ENCODE peak calls at places on chromosome 2, in five cellular contexts. C, B, N, U and T are unnamed samples.

GRCh38 chr2:104844813-104845551 is 8.9 kb upstream of the POU3F3 start:
- DNase-seq in C (peak; percentile 86), B (no peak), N (peak; percentile 57), U (no peak), T (no peak)

GRCh38 chr2:54262015-54262765 is 6.2 kb upstream of the TSPYL6 start:
- DNase-seq in C (no peak), B (peak; percentile 25), N (peak; percentile 11), U (no peak), T (no peak)

GRCh38 chr2:100376836-100377235 is 40.6 kb downstream of the CHST10 start:
- DNase-seq in C (no peak), B (no peak), N (no peak), U (no peak), T (no peak)

GRCh38 chr2:111049792-111050640 is 70.7 kb upstream of the BCL2L11 start:
- DNase-seq in C (no peak), B (no peak), N (peak; percentile 15), U (peak; percentile 57), T (no peak)

GRCh38 chr2:175166216-175166824 is 1.7 kb downstream of the ATF2 start:
- DNase-seq in C (no peak), B (peak; percentile 13), N (no peak), U (no peak), T (no peak)

GRCh38 chr2:217494572-217494971 is 508.2 kb downstream of the TNS1 start:
- DNase-seq in C (no peak), B (no peak), N (no peak), U (no peak), T (no peak)

GRCh38 chr2:190497428-190497827 is 37.1 kb downstream of the NEMP2 start:
- DNase-seq in C (peak; percentile 35), B (no peak), N (no peak), U (no peak), T (no peak)

GRCh38 chr2:235545369-235546150 is 51.7 kb downstream of the AGAP1 start:
- DNase-seq in C (no peak), B (no peak), N (no peak), U (no peak), T (no peak)

GRCh38 chr2:109373791-109374547 is 239.8 kb downstream of the SEPTIN10 start:
- DNase-seq in C (no peak), B (no peak), N (no peak), U (peak; percentile 13), T (no peak)

DNA sequence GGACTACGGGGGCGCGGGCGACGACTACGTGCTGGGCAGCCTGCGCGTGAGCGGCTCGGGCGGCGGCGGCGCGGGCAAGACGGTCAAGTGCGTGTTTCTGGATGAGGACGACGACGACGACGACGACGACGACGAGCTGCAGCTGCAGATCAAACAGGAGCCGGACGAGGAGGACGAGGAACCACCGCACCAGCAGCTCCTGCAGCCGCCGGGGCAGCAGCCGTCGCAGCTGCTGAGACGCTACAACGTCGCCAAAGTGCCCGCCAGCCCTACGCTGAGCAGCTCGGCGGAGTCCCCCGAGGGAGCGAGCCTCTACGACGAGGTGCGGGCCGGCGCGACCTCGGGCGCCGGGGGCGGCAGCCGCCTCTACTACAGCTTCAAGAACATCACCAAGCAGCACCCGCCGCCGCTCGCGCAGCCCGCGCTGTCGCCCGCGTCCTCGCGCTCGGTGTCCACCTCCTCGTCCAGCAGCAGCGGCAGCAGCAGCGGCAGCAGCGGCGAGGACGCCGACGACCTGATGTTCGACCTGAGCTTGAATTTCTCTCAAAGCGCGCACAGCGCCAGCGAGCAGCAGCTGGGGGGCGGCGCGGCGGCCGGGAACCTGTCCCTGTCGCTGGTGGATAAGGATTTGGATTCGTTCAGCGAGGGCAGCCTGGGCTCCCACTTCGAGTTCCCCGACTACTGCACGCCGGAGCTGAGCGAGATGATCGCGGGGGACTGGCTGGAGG is 1.3 kb downstream of the SOX11 start:
- DNase-seq in C (peak; percentile 36), B (no peak), N (peak; percentile 68), U (no peak), T (no peak)
- H3K4me3 ChIP-seq in C (peak overlapping the region; percentile 97), B (no peak overlapping the region), N (peak overlapping the region; percentile 91), U (no peak overlapping the region), T (no peak overlapping the region)

GRCh38 chr2:63775191-63775590 is 66.5 kb upstream of the UGP2 start:
- DNase-seq in C (no peak), B (no peak), N (no peak), U (no peak), T (no peak)

GRCh38 chr2:63776382-63776781 is 65.3 kb upstream of the UGP2 start:
- DNase-seq in C (no peak), B (no peak), N (no peak), U (peak; percentile 38), T (no peak)

GRCh38 chr2:63777816-63778215 is 63.9 kb upstream of the UGP2 start:
- DNase-seq in C (no peak), B (no peak), N (no peak), U (no peak), T (no peak)

GRCh38 chr2:63785096-63785495 is 56.6 kb upstream of the UGP2 start:
- DNase-seq in C (peak; percentile 33), B (no peak), N (no peak), U (no peak), T (no peak)

GRCh38 chr2:63780483-63781155 is 61.1 kb upstream of the UGP2 start:
- DNase-seq in C (no peak), B (no peak), N (no peak), U (no peak), T (no peak)
- H3K4me3 ChIP-seq in C (no peak overlapping the region), B (no peak overlapping the region), N (no peak overlapping the region), U (no peak overlapping the region), T (no peak overlapping the region)

DNA sequence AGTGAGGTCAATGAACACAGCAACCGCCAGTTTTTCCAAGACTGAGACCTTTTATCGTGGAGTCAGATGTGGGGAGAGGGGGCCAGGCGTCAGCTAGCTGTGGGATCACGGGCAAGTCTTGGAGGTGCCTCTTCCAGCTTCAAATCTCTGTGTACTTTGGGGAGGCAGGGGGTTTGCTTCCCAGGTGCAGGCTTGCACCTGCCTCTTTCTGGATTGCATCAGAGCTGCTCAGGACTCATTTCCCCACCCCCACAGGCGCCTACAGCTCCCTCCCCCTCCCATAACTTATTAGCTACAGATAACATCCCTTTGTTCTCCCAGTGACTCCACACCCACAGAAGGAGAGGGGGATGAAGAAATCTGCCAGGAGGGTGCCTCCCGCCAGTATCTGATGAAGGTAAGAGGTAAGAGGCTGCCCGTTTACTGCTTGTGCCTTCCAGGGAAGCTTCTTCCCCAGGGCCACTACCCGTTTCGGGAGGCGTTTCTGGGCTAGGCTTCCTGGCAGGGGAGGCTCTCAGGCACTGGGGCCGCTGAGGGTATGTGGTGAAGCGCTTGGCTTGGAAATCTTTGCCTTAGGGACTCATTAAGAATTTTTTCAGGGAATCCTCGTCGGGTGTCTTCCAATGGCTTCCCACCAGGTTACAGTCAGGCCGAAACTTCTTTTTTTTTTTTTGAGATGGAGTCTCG is 18.8 kb upstream of the MRPL33 start:
- DNase-seq in C (peak; percentile 86), B (no peak), N (peak; percentile 17), U (peak; percentile 51), T (no peak)
- H3K4me3 ChIP-seq in C (peak overlapping the region; percentile 71), B (no peak overlapping the region), N (no peak overlapping the region), U (no peak overlapping the region), T (no peak overlapping the region)

GRCh38 chr2:143133783-143134182 is 4.6 kb downstream of the ARHGAP15 start:
- DNase-seq in C (no peak), B (no peak), N (no peak), U (no peak), T (no peak)

GRCh38 chr2:143128681-143129580 is at the start of gene ARHGAP15:
- DNase-seq in C (no peak), B (no peak), N (no peak), U (peak; percentile 32), T (peak; percentile 65)

GRCh38 chr2:143132360-143132759 is 3.1 kb downstream of the ARHGAP15 start:
- DNase-seq in C (no peak), B (no peak), N (no peak), U (no peak), T (no peak)
- H3K4me3 ChIP-seq in C (no peak overlapping the region), B (no peak overlapping the region), N (no peak overlapping the region), U (no peak overlapping the region), T (no peak overlapping the region)

GRCh38 chr2:19898592-19899329 is 3.0 kb downstream of the TTC32 start:
- DNase-seq in C (no peak), B (no peak), N (no peak), U (no peak), T (no peak)
- H3K4me3 ChIP-seq in C (no peak overlapping the region), B (peak overlapping the region; percentile 36), N (no peak overlapping the region), U (no peak overlapping the region), T (no peak overlapping the region)

GRCh38 chr2:102144128-102144527 is 1.6 kb downstream of the IL1R1 start:
- DNase-seq in C (no peak), B (peak; percentile 78), N (no peak), U (no peak), T (no peak)

GRCh38 chr2:102141011-102141914 is 1.3 kb upstream of the IL1R1 start:
- DNase-seq in C (peak; percentile 16), B (peak; percentile 96), N (no peak), U (no peak), T (no peak)

GRCh38 chr2:102141915-102142828 is at the start of gene IL1R1:
- DNase-seq in C (peak; percentile 70), B (peak; percentile 74), N (peak; percentile 88), U (peak; percentile 79), T (no peak)

GRCh38 chr2:102143450-102143985 is 972 bp downstream of the IL1R1 start:
- DNase-seq in C (no peak), B (peak; percentile 77), N (no peak), U (no peak), T (no peak)

GRCh38 chr2:102142829-102143449 is 393 bp downstream of the IL1R1 start:
- DNase-seq in C (no peak), B (peak; percentile 67), N (no peak), U (no peak), T (no peak)
- H3K4me3 ChIP-seq in C (peak overlapping the region; percentile 70), B (peak overlapping the region; percentile 92), N (peak overlapping the region; percentile 33), U (peak overlapping the region; percentile 63), T (no peak overlapping the region)

GRCh38 chr2:70903171-70903570 is 32.5 kb upstream of the ATP6V1B1 start:
- DNase-seq in C (no peak), B (no peak), N (no peak), U (no peak), T (no peak)

GRCh38 chr2:70903641-70904340 is 31.9 kb upstream of the ATP6V1B1 start:
- DNase-seq in C (peak; percentile 65), B (no peak), N (no peak), U (no peak), T (no peak)

GRCh38 chr2:70901235-70902066 is 34.2 kb upstream of the ATP6V1B1 start:
- DNase-seq in C (peak; percentile 82), B (peak; percentile 45), N (no peak), U (no peak), T (no peak)

GRCh38 chr2:70902579-70902978 is 33.1 kb upstream of the ATP6V1B1 start:
- DNase-seq in C (no peak), B (no peak), N (no peak), U (no peak), T (no peak)

GRCh38 chr2:70902067-70902442 is 33.6 kb upstream of the ATP6V1B1 start:
- DNase-seq in C (no peak), B (no peak), N (no peak), U (no peak), T (no peak)
- H3K4me3 ChIP-seq in C (peak overlapping the region; percentile 61), B (peak overlapping the region; percentile 72), N (no peak overlapping the region), U (no peak overlapping the region), T (no peak overlapping the region)